ENCODE peak calls at places on chromosome 9, in seven cellular contexts. S, T, A, V, G, W and B are unnamed samples.
A peak's percentile ranks its signal among the peaks of the same experiment; 100 is the strongest.

GRCh38 chr9:37902804-37903580 is 935 bp downstream of the SLC25A51 start:
- DNase-seq in S (no peak), T (peak; percentile 46), A (no peak), V (no peak), G (no peak), W (no peak), B (peak; percentile 27)

GRCh38 chr9:85262333-85262732 is 479.4 kb downstream of the AGTPBP1 start:
- DNase-seq in S (no peak), T (no peak), A (peak; percentile 51), V (no peak), G (no peak), W (no peak), B (no peak)

GRCh38 chr9:69674741-69675438 is 2.7 kb upstream of the APBA1 start:
- DNase-seq in S (no peak), T (no peak), A (no peak), V (no peak), G (no peak), W (no peak), B (no peak)

GRCh38 chr9:135508211-135508820 is 7.8 kb downstream of the MRPS2 start:
- DNase-seq in S (no peak), T (no peak), A (peak; percentile 8), V (no peak), G (no peak), W (no peak), B (no peak)

GRCh38 chr9:83981126-83981871 is 694 bp downstream of the RMI1 start:
- DNase-seq in S (no peak), T (no peak), A (peak; percentile 48), V (peak; percentile 49), G (no peak), W (no peak), B (no peak)

GRCh38 chr9:99076483-99077171 is 28.3 kb upstream of the TGFBR1 start:
- DNase-seq in S (no peak), T (peak; percentile 70), A (no peak), V (no peak), G (no peak), W (no peak), B (no peak)

GRCh38 chr9:131237931-131238401 is 38.3 kb downstream of the FAM78A start:
- DNase-seq in S (no peak), T (no peak), A (no peak), V (peak; percentile 79), G (peak; percentile 76), W (peak; percentile 79), B (no peak)

GRCh38 chr9:113516840-113517577 is 53.5 kb downstream of the RGS3 start:
- DNase-seq in S (no peak), T (no peak), A (no peak), V (no peak), G (peak; percentile 98), W (no peak), B (no peak)

GRCh38 chr9:5553211-5553610 is 42.9 kb downstream of the PDCD1LG2 start:
- DNase-seq in S (no peak), T (no peak), A (no peak), V (no peak), G (no peak), W (no peak), B (no peak)

GRCh38 chr9:129451669-129452068 is 169.2 kb downstream of the C9orf50 start:
- DNase-seq in S (no peak), T (no peak), A (no peak), V (no peak), G (no peak), W (no peak), B (no peak)

GRCh38 chr9:137129089-137129455 is 9.9 kb upstream of the GRIN1 start:
- DNase-seq in S (no peak), T (no peak), A (peak; percentile 50), V (no peak), G (no peak), W (no peak), B (no peak)

GRCh38 chr9:107852891-107853290 is 363.3 kb upstream of the KLF4 start:
- DNase-seq in S (no peak), T (no peak), A (no peak), V (peak; percentile 11), G (no peak), W (no peak), B (no peak)

GRCh38 chr9:107850653-107851052 is 361.1 kb upstream of the KLF4 start:
- DNase-seq in S (no peak), T (no peak), A (no peak), V (no peak), G (no peak), W (no peak), B (no peak)

GRCh38 chr9:107853461-107853860 is 363.9 kb upstream of the KLF4 start:
- DNase-seq in S (no peak), T (no peak), A (no peak), V (peak; percentile 9), G (no peak), W (no peak), B (no peak)

GRCh38 chr9:107848598-107848997 is 359.0 kb upstream of the KLF4 start:
- DNase-seq in S (no peak), T (no peak), A (no peak), V (no peak), G (no peak), W (no peak), B (no peak)

GRCh38 chr9:107847977-107848376 is 358.4 kb upstream of the KLF4 start:
- DNase-seq in S (no peak), T (no peak), A (no peak), V (no peak), G (no peak), W (no peak), B (no peak)
- TF ChIP-seq JUND in S (no peak), T (no peak), A (no peak), V (no peak), G (no peak), W (no peak), B (no peak)

GRCh38 chr9:33117816-33118215 is 41.3 kb upstream of the SMU1 start:
- DNase-seq in S (no peak), T (no peak), A (no peak), V (no peak), G (no peak), W (no peak), B (no peak)

GRCh38 chr9:33113799-33114547 is 37.5 kb upstream of the SMU1 start:
- DNase-seq in S (no peak), T (no peak), A (no peak), V (no peak), G (no peak), W (no peak), B (no peak)

GRCh38 chr9:33117306-33117705 is 40.8 kb upstream of the SMU1 start:
- DNase-seq in S (no peak), T (no peak), A (no peak), V (no peak), G (no peak), W (no peak), B (no peak)

GRCh38 chr9:33114746-33115145 is 38.3 kb upstream of the SMU1 start:
- DNase-seq in S (no peak), T (no peak), A (no peak), V (no peak), G (no peak), W (no peak), B (no peak)

GRCh38 chr9:33116855-33117254 is 40.4 kb upstream of the SMU1 start:
- DNase-seq in S (no peak), T (no peak), A (no peak), V (no peak), G (no peak), W (no peak), B (no peak)
- TF ChIP-seq JUND in S (no peak), T (no peak), A (no peak), V (no peak), G (no peak), W (no peak), B (no peak)

GRCh38 chr9:33229359-33230120 is 10.4 kb upstream of the SPINK4 start:
- DNase-seq in S (peak; percentile 92), T (no peak), A (no peak), V (peak; percentile 98), G (no peak), W (no peak), B (peak; percentile 78)

GRCh38 chr9:33228606-33229005 is 11.4 kb upstream of the SPINK4 start:
- DNase-seq in S (no peak), T (no peak), A (no peak), V (no peak), G (no peak), W (no peak), B (no peak)

GRCh38 chr9:33225319-33226152 is 14.4 kb upstream of the SPINK4 start:
- DNase-seq in S (peak; percentile 68), T (peak; percentile 32), A (peak; percentile 38), V (peak; percentile 82), G (peak; percentile 64), W (peak; percentile 60), B (peak; percentile 57)

GRCh38 chr9:33227741-33228140 is 12.2 kb upstream of the SPINK4 start:
- DNase-seq in S (no peak), T (no peak), A (no peak), V (peak; percentile 80), G (no peak), W (no peak), B (no peak)

DNA sequence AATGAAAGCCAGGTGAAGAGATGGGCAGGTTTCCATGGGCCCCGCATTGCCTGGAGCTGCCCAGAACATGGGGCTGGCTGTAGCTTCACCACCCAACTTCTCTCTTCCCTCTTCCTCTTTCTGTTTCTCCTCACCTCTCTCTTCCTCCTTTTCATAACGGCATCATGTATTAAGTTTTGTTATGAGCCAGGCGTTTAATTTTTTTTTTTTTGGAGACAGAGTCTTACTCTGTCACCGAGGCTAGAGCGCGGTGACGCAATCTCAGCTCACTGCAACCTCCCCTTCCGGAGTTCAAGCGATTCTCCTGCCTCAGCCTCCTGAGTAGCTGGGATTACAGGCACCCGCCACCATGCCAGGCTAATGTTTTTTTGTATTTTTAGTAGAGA is 13.0 kb upstream of the SPINK4 start:
- DNase-seq in S (no peak), T (no peak), A (no peak), V (no peak), G (no peak), W (no peak), B (no peak)
- TF ChIP-seq JUND in S (no peak), T (no peak), A (no peak), V (no peak), G (no peak), W (no peak), B (no peak)

GRCh38 chr9:89845862-89846261 is 241.1 kb downstream of the GADD45G start:
- DNase-seq in S (no peak), T (no peak), A (no peak), V (no peak), G (no peak), W (no peak), B (no peak)

GRCh38 chr9:89844075-89844474 is 239.3 kb downstream of the GADD45G start:
- DNase-seq in S (no peak), T (no peak), A (no peak), V (no peak), G (no peak), W (no peak), B (no peak)

GRCh38 chr9:89843591-89843990 is 238.8 kb downstream of the GADD45G start:
- DNase-seq in S (no peak), T (no peak), A (no peak), V (no peak), G (no peak), W (no peak), B (no peak)

GRCh38 chr9:89845321-89845720 is 240.5 kb downstream of the GADD45G start:
- DNase-seq in S (no peak), T (no peak), A (no peak), V (no peak), G (no peak), W (no peak), B (no peak)

DNA sequence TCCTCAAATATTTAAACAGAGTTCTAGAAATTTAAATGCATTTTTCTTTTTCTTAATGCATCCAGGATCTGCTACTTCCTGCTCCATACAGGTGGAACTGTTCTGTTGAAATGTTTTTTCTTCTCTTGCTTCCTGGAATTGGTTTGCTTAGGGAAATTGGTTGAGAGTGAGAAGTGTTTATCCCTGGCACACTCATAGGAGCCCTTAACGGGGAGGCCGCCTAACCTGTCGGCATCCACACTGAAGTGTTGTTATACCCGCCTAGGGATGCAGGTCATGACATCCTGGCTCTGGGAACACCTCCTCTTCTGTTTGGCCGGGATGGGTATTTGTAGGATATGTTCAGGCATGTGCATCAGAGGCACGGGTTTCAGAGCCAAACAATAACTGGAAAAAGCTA is 239.7 kb downstream of the GADD45G start:
- DNase-seq in S (no peak), T (no peak), A (no peak), V (peak; percentile 81), G (no peak), W (no peak), B (no peak)
- TF ChIP-seq JUND in S (no peak), T (no peak), A (no peak), V (no peak), G (no peak), W (no peak), B (no peak)